ENCODE peak calls at places on chromosome 17, in five cellular contexts. One of them, this sample, is unnamed.

GRCh38 chr17:40854175-40854814 is 12.7 kb downstream of the KRT12 start:
- DNase-seq in breast epithelium: no peak
- DNase-seq in A549: peak; percentile 71
- DNase-seq in neural progenitor cell: no peak
- DNase-seq in fibroblast of mammary gland: peak; percentile 97
- DNase-seq in this sample: no peak

GRCh38 chr17:81702934-81703746 is at the start of gene MRPL12:
- DNase-seq in breast epithelium: peak; percentile 92
- DNase-seq in neural progenitor cell: peak; percentile 99
- DNase-seq in A549: peak; percentile 96
- DNase-seq in fibroblast of mammary gland: peak; percentile 89
- DNase-seq in this sample: peak; percentile 93

GRCh38 chr17:21095735-21096134 is 31.0 kb upstream of the DHRS7B start:
- DNase-seq in breast epithelium: no peak
- DNase-seq in A549: no peak
- DNase-seq in fibroblast of mammary gland: no peak
- DNase-seq in neural progenitor cell: no peak
- DNase-seq in this sample: no peak

GRCh38 chr17:5249615-5250014 is 15.0 kb upstream of the SCIMP start:
- DNase-seq in fibroblast of mammary gland: peak; percentile 83
- DNase-seq in breast epithelium: no peak
- DNase-seq in neural progenitor cell: peak; percentile 72
- DNase-seq in A549: peak; percentile 83
- DNase-seq in this sample: peak; percentile 38

GRCh38 chr17:14078027-14078426 is 8.7 kb downstream of the COX10 start:
- DNase-seq in fibroblast of mammary gland: no peak
- DNase-seq in breast epithelium: no peak
- DNase-seq in neural progenitor cell: no peak
- DNase-seq in A549: no peak
- DNase-seq in this sample: no peak

GRCh38 chr17:76643553-76644148 is at the start of gene ST6GALNAC1:
- DNase-seq in breast epithelium: no peak
- DNase-seq in neural progenitor cell: no peak
- DNase-seq in fibroblast of mammary gland: no peak
- DNase-seq in A549: no peak
- DNase-seq in this sample: no peak

GRCh38 chr17:68356949-68357455 is 65.7 kb downstream of the ARSG start:
- DNase-seq in A549: no peak
- DNase-seq in breast epithelium: no peak
- DNase-seq in neural progenitor cell: no peak
- DNase-seq in fibroblast of mammary gland: peak; percentile 23
- DNase-seq in this sample: no peak

GRCh38 chr17:54948380-54948779 is 20.1 kb downstream of the COX11 start:
- DNase-seq in fibroblast of mammary gland: peak; percentile 96
- DNase-seq in A549: no peak
- DNase-seq in neural progenitor cell: no peak
- DNase-seq in breast epithelium: no peak
- DNase-seq in this sample: no peak

GRCh38 chr17:67488161-67488560 is 111.1 kb downstream of the PITPNC1 start:
- DNase-seq in A549: no peak
- DNase-seq in breast epithelium: no peak
- DNase-seq in fibroblast of mammary gland: peak; percentile 69
- DNase-seq in neural progenitor cell: no peak
- DNase-seq in this sample: no peak

GRCh38 chr17:7141824-7142223 is 27.2 kb upstream of the ASGR2 start:
- DNase-seq in neural progenitor cell: no peak
- DNase-seq in A549: no peak
- DNase-seq in fibroblast of mammary gland: no peak
- DNase-seq in breast epithelium: no peak
- DNase-seq in this sample: peak; percentile 55
- H3K4me3 ChIP-seq in neural progenitor cell: no peak overlapping the region
- H3K4me3 ChIP-seq in A549: no peak overlapping the region
- H3K4me3 ChIP-seq in fibroblast of mammary gland: no peak overlapping the region
- H3K4me3 ChIP-seq in breast epithelium: no peak overlapping the region
- H3K4me3 ChIP-seq in this sample: no peak overlapping the region

GRCh38 chr17:48591435-48592077 is 1.5 kb upstream of the HOXB3 start:
- DNase-seq in breast epithelium: no peak
- DNase-seq in A549: no peak
- DNase-seq in neural progenitor cell: no peak
- DNase-seq in fibroblast of mammary gland: no peak
- DNase-seq in this sample: no peak

GRCh38 chr17:48593126-48593829 is at the start of gene HOXB5:
- DNase-seq in fibroblast of mammary gland: no peak
- DNase-seq in breast epithelium: no peak
- DNase-seq in neural progenitor cell: no peak
- DNase-seq in A549: no peak
- DNase-seq in this sample: no peak

GRCh38 chr17:48593840-48594411 is 347 bp upstream of the HOXB5 start:
- DNase-seq in breast epithelium: peak; percentile 79
- DNase-seq in A549: peak; percentile 94
- DNase-seq in fibroblast of mammary gland: peak; percentile 90
- DNase-seq in neural progenitor cell: peak; percentile 87
- DNase-seq in this sample: peak; percentile 62

GRCh38 chr17:48592097-48592496 is 1.5 kb downstream of the HOXB5 start:
- DNase-seq in breast epithelium: no peak
- DNase-seq in neural progenitor cell: no peak
- DNase-seq in fibroblast of mammary gland: no peak
- DNase-seq in A549: no peak
- DNase-seq in this sample: no peak

DNA sequence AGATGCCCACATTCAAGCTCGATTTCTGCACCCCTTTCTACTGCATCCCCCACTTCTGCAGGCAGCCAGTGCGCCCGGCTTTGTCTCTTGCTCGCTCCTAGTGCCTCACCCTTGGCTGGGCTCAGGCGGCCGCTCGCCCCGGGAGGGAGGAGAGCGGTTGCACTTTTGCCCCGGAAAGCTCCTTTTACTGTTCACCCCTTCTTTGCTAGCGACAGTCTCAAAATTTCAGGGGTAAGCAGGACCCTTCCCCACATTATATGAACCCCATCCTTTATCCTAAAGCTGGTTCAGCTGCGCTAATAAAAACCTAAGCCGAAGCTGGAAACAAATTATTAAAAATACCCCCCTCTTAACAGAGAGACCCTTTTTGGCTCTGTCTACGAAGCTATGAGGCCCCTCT is 987 bp downstream of the HOXB5 start:
- DNase-seq in neural progenitor cell: no peak
- DNase-seq in A549: no peak
- DNase-seq in fibroblast of mammary gland: no peak
- DNase-seq in breast epithelium: no peak
- DNase-seq in this sample: no peak
- H3K4me3 ChIP-seq in neural progenitor cell: no peak overlapping the region
- H3K4me3 ChIP-seq in A549: no peak overlapping the region
- H3K4me3 ChIP-seq in fibroblast of mammary gland: peak overlapping the region; percentile 46
- H3K4me3 ChIP-seq in breast epithelium: peak overlapping the region; percentile 41
- H3K4me3 ChIP-seq in this sample: no peak overlapping the region

DNA sequence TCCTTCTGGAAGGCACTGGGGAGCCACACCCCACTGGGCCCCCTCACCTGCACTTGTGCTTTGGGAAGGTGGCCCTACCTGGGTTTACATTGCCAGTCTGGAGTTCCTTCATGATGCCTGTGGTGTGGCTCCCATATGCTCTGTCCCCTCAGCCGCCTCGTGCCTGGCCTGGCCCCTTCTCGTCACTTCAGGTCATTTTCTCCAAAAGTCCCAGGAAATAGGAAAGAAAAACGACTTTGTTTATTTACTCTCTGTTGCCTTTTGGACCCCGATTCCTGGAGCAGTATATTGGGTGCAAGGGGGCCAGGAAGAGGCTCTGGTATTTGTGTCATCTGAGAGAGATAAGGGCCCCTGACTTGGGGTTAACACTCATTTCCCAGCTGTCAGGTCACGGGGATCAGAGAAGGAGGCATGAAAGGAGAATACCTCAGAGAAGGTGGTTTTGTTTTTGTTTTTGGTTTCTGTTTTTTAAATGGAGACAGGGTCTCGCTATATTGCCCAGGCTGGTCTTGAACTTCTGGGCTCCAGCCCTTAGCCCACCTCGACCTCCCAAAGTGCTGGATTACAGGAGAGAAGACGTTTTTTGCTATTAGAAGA is 4.7 kb downstream of the SOCS3 start:
- DNase-seq in neural progenitor cell: no peak
- DNase-seq in breast epithelium: no peak
- DNase-seq in fibroblast of mammary gland: no peak
- DNase-seq in A549: no peak
- DNase-seq in this sample: no peak
- H3K4me3 ChIP-seq in neural progenitor cell: no peak overlapping the region
- H3K4me3 ChIP-seq in breast epithelium: no peak overlapping the region
- H3K4me3 ChIP-seq in fibroblast of mammary gland: no peak overlapping the region
- H3K4me3 ChIP-seq in A549: no peak overlapping the region
- H3K4me3 ChIP-seq in this sample: no peak overlapping the region

GRCh38 chr17:36934144-36934758 is 3.0 kb upstream of the LHX1 start:
- DNase-seq in fibroblast of mammary gland: no peak
- DNase-seq in neural progenitor cell: peak; percentile 60
- DNase-seq in A549: peak; percentile 55
- DNase-seq in breast epithelium: no peak
- DNase-seq in this sample: no peak
- H3K4me3 ChIP-seq in fibroblast of mammary gland: no peak overlapping the region
- H3K4me3 ChIP-seq in neural progenitor cell: peak overlapping the region; percentile 42
- H3K4me3 ChIP-seq in A549: peak overlapping the region; percentile 59
- H3K4me3 ChIP-seq in breast epithelium: no peak overlapping the region
- H3K4me3 ChIP-seq in this sample: peak overlapping the region; percentile 36

GRCh38 chr17:45070809-45071208 is 9.7 kb downstream of the NMT1 start:
- DNase-seq in A549: no peak
- DNase-seq in breast epithelium: no peak
- DNase-seq in neural progenitor cell: no peak
- DNase-seq in fibroblast of mammary gland: no peak
- DNase-seq in this sample: no peak
- H3K4me3 ChIP-seq in A549: no peak overlapping the region
- H3K4me3 ChIP-seq in breast epithelium: no peak overlapping the region
- H3K4me3 ChIP-seq in neural progenitor cell: no peak overlapping the region
- H3K4me3 ChIP-seq in fibroblast of mammary gland: no peak overlapping the region
- H3K4me3 ChIP-seq in this sample: no peak overlapping the region

DNA sequence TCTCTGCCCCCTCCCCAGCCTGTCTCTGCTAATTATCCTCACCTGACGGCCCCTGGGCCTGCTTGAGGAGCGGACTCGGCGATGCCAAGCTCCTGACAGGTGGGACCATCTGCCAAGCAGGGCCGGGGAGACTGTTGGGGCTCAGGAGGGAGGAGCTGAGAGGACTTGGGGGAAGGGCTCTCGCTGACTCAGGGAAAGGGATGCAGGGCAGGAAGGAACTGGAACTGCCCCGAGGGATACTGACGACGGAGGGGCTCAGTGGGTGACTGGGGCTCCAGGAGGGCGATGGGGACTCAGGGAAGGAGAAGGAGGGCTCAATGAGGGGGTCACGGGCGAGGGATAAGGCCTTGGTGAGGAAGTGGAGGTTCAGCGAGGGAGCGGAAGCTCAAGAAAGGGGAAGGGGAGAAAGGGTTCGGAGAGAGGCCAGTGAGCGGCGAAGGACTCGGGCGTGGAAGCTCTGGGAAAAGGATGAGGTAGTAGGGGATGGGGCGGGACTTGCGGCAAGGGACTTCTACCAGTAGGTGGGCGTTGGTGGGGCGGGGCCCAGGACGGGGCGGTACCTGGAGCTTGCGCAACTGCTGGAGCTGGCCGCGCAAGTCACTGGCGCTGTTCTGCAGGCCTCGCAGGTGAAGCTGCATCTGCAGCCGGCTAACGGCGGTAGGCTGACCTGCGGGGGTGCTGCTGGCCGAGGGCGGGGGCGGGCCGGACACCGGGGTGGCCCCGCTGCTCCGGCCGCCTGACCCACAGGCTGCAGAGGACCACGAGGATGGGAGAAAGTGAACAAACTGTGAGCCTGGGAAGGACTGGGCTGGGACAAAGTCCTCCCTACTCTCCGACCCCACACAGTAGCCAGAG is 46.5 kb downstream of the SRCIN1 start:
- DNase-seq in breast epithelium: peak; percentile 76
- DNase-seq in fibroblast of mammary gland: peak; percentile 74
- DNase-seq in A549: peak; percentile 98
- DNase-seq in neural progenitor cell: peak; percentile 96
- DNase-seq in this sample: peak; percentile 96
- H3K4me3 ChIP-seq in breast epithelium: peak overlapping the region; percentile 51
- H3K4me3 ChIP-seq in fibroblast of mammary gland: peak overlapping the region; percentile 39
- H3K4me3 ChIP-seq in A549: peak overlapping the region; percentile 44
- H3K4me3 ChIP-seq in neural progenitor cell: peak overlapping the region; percentile 50
- H3K4me3 ChIP-seq in this sample: peak overlapping the region; percentile 56

DNA sequence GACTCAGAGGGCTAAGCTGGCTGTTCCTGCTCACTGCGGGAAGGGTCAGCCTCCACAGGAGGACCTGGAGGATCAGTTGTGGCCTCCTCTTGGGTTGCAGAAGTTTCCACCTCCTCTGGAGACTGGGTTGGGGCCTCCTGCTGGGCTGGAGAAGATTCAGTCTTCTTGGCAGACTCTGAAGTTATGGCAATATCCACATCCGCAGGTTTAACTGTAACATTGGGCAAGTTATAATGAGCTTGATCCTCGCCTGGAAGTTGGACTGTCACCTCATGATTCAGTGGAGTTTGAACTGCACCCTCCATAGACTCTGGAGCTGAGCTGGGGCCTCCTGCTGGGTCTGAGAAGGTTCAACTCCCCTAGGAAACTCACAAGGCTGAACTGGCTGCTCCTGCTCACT is 47.6 kb upstream of the TMEM97 start:
- DNase-seq in fibroblast of mammary gland: no peak
- DNase-seq in neural progenitor cell: no peak
- DNase-seq in breast epithelium: no peak
- DNase-seq in A549: no peak
- DNase-seq in this sample: no peak
- H3K4me3 ChIP-seq in fibroblast of mammary gland: no peak overlapping the region
- H3K4me3 ChIP-seq in neural progenitor cell: no peak overlapping the region
- H3K4me3 ChIP-seq in breast epithelium: no peak overlapping the region
- H3K4me3 ChIP-seq in A549: no peak overlapping the region
- H3K4me3 ChIP-seq in this sample: no peak overlapping the region

DNA sequence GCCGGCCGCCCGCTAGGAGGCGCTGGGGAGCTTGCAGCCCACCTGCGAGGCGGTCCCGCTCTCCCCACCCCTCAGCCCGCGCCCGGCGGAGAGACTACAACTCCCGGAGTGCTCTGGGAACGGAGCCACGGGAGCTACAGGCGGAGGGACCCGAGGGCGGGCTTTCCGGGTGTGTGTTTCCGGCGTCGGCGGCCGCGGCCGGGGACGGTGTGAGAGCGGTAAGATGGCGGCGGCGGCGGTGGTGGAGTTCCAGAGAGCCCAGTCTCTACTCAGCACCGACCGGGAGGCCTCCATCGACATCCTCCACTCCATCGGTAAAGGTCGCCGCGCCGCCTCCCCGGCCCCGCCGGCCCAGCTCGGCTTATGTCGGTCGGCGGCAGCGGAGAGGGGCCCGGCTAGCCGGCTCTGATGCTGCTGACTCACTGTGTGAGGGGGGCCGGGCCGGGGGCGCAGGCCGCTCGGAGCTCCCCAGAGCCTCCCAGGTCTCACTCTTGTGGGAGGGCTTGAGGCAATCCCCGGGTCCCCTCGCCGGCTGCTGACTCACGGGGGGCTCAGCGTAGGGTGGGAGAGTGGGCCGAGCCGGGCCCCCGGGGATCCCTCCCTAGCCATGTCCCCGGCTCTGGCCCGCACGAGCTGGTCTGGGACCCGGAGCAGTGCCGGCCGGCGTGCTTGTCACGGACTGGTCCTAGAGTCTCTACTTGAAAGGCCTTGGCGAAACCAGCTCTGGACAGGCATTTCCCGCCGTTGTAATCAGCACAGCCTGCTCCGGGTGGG is at the start of gene PSMD11:
- DNase-seq in A549: peak; percentile 99
- DNase-seq in breast epithelium: peak; percentile 92
- DNase-seq in neural progenitor cell: peak; percentile 99
- DNase-seq in fibroblast of mammary gland: peak; percentile 93
- DNase-seq in this sample: peak; percentile 99
- H3K4me3 ChIP-seq in A549: peak within 1 kb of the TSS; percentile 92
- H3K4me3 ChIP-seq in breast epithelium: peak within 1 kb of the TSS; percentile 99
- H3K4me3 ChIP-seq in neural progenitor cell: peak within 1 kb of the TSS; percentile 94
- H3K4me3 ChIP-seq in fibroblast of mammary gland: peak within 1 kb of the TSS; percentile 97
- H3K4me3 ChIP-seq in this sample: peak within 1 kb of the TSS; percentile 93